ENCODE peak calls at places on chromosomes 5 and 9, in four cellular contexts. One of them, this sample, is unnamed.

GRCh38 chr9:137066096-137066861 is 4.1 kb downstream of the SAPCD2 start:
- DNase-seq in activated T-helper 9 cell treated with anti-CD3 and anti-CD28 coated beads, Interleukin-2, amount 50 U/mL, for 16 hours: no peak
- DNase-seq in astrocyte of the spinal cord: no peak
- DNase-seq in NCI-H1092: no peak
- DNase-seq in this sample: no peak

GRCh38 chr5:36607114-36607561 is 732 bp downstream of the SLC1A3 start:
- DNase-seq in astrocyte of the spinal cord: peak
- DNase-seq in NCI-H1092: no peak
- DNase-seq in activated T-helper 9 cell treated with anti-CD3 and anti-CD28 coated beads, Interleukin-2, amount 50 U/mL, for 16 hours: no peak
- DNase-seq in this sample: no peak

GRCh38 chr5:107414802-107415201 is 255.9 kb downstream of the EFNA5 start:
- DNase-seq in astrocyte of the spinal cord: no peak
- DNase-seq in activated T-helper 9 cell treated with anti-CD3 and anti-CD28 coated beads, Interleukin-2, amount 50 U/mL, for 16 hours: no peak
- DNase-seq in NCI-H1092: no peak
- DNase-seq in this sample: no peak

GRCh38 chr5:179139111-179139935 is 79.2 kb downstream of the ZNF354C start:
- DNase-seq in activated T-helper 9 cell treated with anti-CD3 and anti-CD28 coated beads, Interleukin-2, amount 50 U/mL, for 16 hours: no peak
- DNase-seq in astrocyte of the spinal cord: no peak
- DNase-seq in NCI-H1092: no peak
- DNase-seq in this sample: no peak

GRCh38 chr5:4189317-4189716 is 593.7 kb downstream of the IRX1 start:
- DNase-seq in NCI-H1092: no peak
- DNase-seq in astrocyte of the spinal cord: no peak
- DNase-seq in activated T-helper 9 cell treated with anti-CD3 and anti-CD28 coated beads, Interleukin-2, amount 50 U/mL, for 16 hours: no peak
- DNase-seq in this sample: no peak

GRCh38 chr9:121741198-121741918 is 89.9 kb downstream of the DAB2IP start:
- DNase-seq in astrocyte of the spinal cord: no peak
- DNase-seq in NCI-H1092: no peak
- DNase-seq in activated T-helper 9 cell treated with anti-CD3 and anti-CD28 coated beads, Interleukin-2, amount 50 U/mL, for 16 hours: no peak
- DNase-seq in this sample: no peak

GRCh38 chr9:75903785-75904360 is 13.4 kb downstream of the PCSK5 start:
- DNase-seq in astrocyte of the spinal cord: peak
- DNase-seq in activated T-helper 9 cell treated with anti-CD3 and anti-CD28 coated beads, Interleukin-2, amount 50 U/mL, for 16 hours: no peak
- DNase-seq in NCI-H1092: no peak
- DNase-seq in this sample: no peak

GRCh38 chr9:32426278-32426939 is 42.0 kb downstream of the ACO1 start:
- DNase-seq in activated T-helper 9 cell treated with anti-CD3 and anti-CD28 coated beads, Interleukin-2, amount 50 U/mL, for 16 hours: no peak
- DNase-seq in NCI-H1092: no peak
- DNase-seq in astrocyte of the spinal cord: peak
- DNase-seq in this sample: no peak

GRCh38 chr5:9194509-9194908 is 351.4 kb downstream of the SEMA5A start:
- DNase-seq in astrocyte of the spinal cord: peak
- DNase-seq in NCI-H1092: no peak
- DNase-seq in activated T-helper 9 cell treated with anti-CD3 and anti-CD28 coated beads, Interleukin-2, amount 50 U/mL, for 16 hours: no peak
- DNase-seq in this sample: no peak

GRCh38 chr5:149442563-149443182 is 63.6 kb upstream of the IL17B start:
- DNase-seq in NCI-H1092: peak
- DNase-seq in activated T-helper 9 cell treated with anti-CD3 and anti-CD28 coated beads, Interleukin-2, amount 50 U/mL, for 16 hours: peak
- DNase-seq in astrocyte of the spinal cord: peak
- DNase-seq in this sample: peak

GRCh38 chr9:8533681-8534080 is 734.1 kb upstream of the DMAC1 start:
- DNase-seq in astrocyte of the spinal cord: no peak
- DNase-seq in NCI-H1092: no peak
- DNase-seq in activated T-helper 9 cell treated with anti-CD3 and anti-CD28 coated beads, Interleukin-2, amount 50 U/mL, for 16 hours: no peak
- DNase-seq in this sample: no peak

GRCh38 chr9:37897665-37898064 is 6.3 kb downstream of the SLC25A51 start:
- DNase-seq in NCI-H1092: no peak
- DNase-seq in activated T-helper 9 cell treated with anti-CD3 and anti-CD28 coated beads, Interleukin-2, amount 50 U/mL, for 16 hours: no peak
- DNase-seq in astrocyte of the spinal cord: no peak
- DNase-seq in this sample: no peak

GRCh38 chr5:68054625-68055024 is 160.9 kb upstream of the PIK3R1 start:
- DNase-seq in astrocyte of the spinal cord: no peak
- DNase-seq in NCI-H1092: no peak
- DNase-seq in activated T-helper 9 cell treated with anti-CD3 and anti-CD28 coated beads, Interleukin-2, amount 50 U/mL, for 16 hours: no peak
- DNase-seq in this sample: peak